ENCODE peak calls at places on chromosome 20, in four cellular contexts. W is adrenal gland, N is keratinocyte, U is colonic mucosa. J is an unnamed sample.
A peak's percentile ranks its signal among the peaks of the same experiment; 100 is the strongest.

GRCh38 chr20:19009071-19009688 is 195.6 kb downstream of the SCP2D1 start:
- DNase-seq in W (peak; percentile 20), N (no peak), U (no peak), J (no peak)

GRCh38 chr20:10665027-10665561 is 8.7 kb downstream of the JAG1 start:
- DNase-seq in W (no peak), N (no peak), U (no peak), J (peak; percentile 53)

GRCh38 chr20:53865905-53866786 is 204.2 kb downstream of the BCAS1 start:
- DNase-seq in W (peak; percentile 66), N (no peak), U (peak; percentile 68), J (peak; percentile 72)

GRCh38 chr20:699342-699741 is 23.7 kb upstream of the SCRT2 start:
- DNase-seq in W (no peak), N (no peak), U (no peak), J (no peak)

GRCh38 chr20:4956200-4956810 is 45.0 kb downstream of the SLC23A2 start:
- DNase-seq in W (peak; percentile 46), N (no peak), U (no peak), J (no peak)

GRCh38 chr20:45098096-45098773 is 2.7 kb downstream of the KCNS1 start:
- DNase-seq in W (no peak), N (no peak), U (peak; percentile 36), J (peak; percentile 46)

GRCh38 chr20:45685896-45686295 is 15.9 kb upstream of the WFDC11 start:
- DNase-seq in W (no peak), N (no peak), U (no peak), J (no peak)

GRCh38 chr20:57573893-57574292 is 13.0 kb downstream of the PCK1 start:
- DNase-seq in W (no peak), N (no peak), U (no peak), J (no peak)

GRCh38 chr20:36305602-36306556 is at the start of gene DLGAP4:
- DNase-seq in W (peak; percentile 41), N (no peak), U (no peak), J (no peak)

GRCh38 chr20:1874534-1875168 is 20.6 kb upstream of the SIRPA start:
- DNase-seq in W (no peak), N (no peak), U (peak; percentile 52), J (no peak)

GRCh38 chr20:56391596-56392281 is at the start of gene AURKA:
- DNase-seq in W (no peak), N (no peak), U (peak; percentile 25), J (no peak)

GRCh38 chr20:38043512-38044300 is 10.2 kb downstream of the RPRD1B start:
- DNase-seq in W (no peak), N (peak; percentile 73), U (no peak), J (no peak)

GRCh38 chr20:7744411-7744810 is 195.8 kb downstream of the HAO1 start:
- DNase-seq in W (no peak), N (peak; percentile 13), U (no peak), J (no peak)

DNA sequence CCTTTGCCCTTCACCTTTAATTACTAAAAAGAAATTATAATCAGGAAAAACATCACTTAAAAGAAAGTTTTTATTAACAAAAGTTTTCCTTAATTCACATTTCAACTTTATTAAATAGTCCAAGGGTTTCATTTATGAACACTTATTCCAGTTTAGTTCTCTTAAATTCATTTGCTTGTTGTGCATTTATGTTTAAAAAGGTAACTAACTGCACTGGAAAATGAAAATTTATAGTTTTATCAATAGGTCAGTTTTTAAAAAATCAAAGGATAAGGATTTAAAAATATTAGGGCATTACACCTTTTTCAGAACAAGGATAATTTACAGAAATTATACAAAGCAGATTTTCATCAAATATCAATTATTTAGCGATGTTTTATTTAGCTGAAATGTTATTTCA is 958 bp upstream of the ATP5F1E start:
- DNase-seq in W (no peak), N (no peak), U (no peak), J (no peak)
- H3K4me3 ChIP-seq in W (no peak overlapping the region), N (no peak overlapping the region), U (peak overlapping the region; percentile 82), J (no peak overlapping the region)

DNA sequence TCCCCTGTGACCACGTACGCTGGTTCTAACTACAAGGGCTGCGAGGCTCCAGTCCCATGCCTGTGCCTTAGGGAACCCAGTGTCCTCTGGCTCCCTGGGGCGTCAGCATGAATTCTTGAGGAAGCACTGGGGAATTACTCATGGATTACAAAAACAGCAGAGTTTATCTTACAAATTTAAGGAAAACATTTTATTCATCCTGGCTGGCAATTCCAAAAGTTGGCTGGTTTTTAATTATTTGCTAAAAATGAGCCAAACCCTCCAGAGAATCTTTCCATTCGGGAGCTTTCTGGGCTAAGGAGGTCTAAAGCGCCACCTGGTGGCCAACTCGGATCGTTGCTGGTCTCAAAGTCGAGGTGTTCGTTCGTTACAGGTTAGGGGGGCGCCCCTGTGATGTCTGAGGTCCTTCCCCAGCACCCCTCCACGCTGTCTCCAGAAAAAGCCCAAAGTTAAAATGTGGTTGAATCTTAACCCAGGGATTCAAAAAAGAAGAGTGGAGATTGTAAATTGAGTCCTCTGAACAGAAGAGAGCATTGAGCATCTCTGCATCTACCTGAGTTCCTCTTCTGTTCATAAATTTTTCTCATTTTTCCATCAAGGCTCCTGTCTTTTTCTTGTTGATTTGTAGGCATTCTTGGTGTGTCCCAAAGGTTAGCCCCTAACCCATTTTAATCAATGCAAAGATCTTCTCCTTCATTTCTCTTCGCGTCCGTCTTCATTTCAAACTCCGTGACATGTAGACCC is 99.4 kb downstream of the BFSP1 start:
- DNase-seq in W (peak; percentile 80), N (no peak), U (peak; percentile 39), J (peak; percentile 44)
- H3K27ac ChIP-seq in W (no peak overlapping the region), N (no peak overlapping the region), U (no peak overlapping the region), J (no peak overlapping the region)

GRCh38 chr20:52103911-52104545 is 87.6 kb downstream of the ZFP64 start:
- DNase-seq in W (no peak), N (no peak), U (no peak), J (no peak)

GRCh38 chr20:52104546-52105044 is 87.0 kb downstream of the ZFP64 start:
- DNase-seq in W (no peak), N (no peak), U (no peak), J (no peak)

GRCh38 chr20:52103469-52103910 is 88.1 kb downstream of the ZFP64 start:
- DNase-seq in W (no peak), N (peak; percentile 77), U (no peak), J (no peak)

GRCh38 chr20:52105573-52106422 is 85.8 kb downstream of the ZFP64 start:
- DNase-seq in W (no peak), N (peak; percentile 76), U (no peak), J (no peak)

GRCh38 chr20:52105045-52105572 is 86.5 kb downstream of the ZFP64 start:
- DNase-seq in W (no peak), N (no peak), U (no peak), J (peak; percentile 20)
- H3K4me3 ChIP-seq in W (no peak overlapping the region), N (peak overlapping the region; percentile 61), U (peak overlapping the region; percentile 28), J (no peak overlapping the region)

GRCh38 chr20:39706089-39706721 is 744.1 kb downstream of the DHX35 start:
- DNase-seq in W (no peak), N (no peak), U (no peak), J (peak; percentile 17)
- H3K27ac ChIP-seq in W (no peak overlapping the region), N (no peak overlapping the region), U (no peak overlapping the region), J (no peak overlapping the region)

DNA sequence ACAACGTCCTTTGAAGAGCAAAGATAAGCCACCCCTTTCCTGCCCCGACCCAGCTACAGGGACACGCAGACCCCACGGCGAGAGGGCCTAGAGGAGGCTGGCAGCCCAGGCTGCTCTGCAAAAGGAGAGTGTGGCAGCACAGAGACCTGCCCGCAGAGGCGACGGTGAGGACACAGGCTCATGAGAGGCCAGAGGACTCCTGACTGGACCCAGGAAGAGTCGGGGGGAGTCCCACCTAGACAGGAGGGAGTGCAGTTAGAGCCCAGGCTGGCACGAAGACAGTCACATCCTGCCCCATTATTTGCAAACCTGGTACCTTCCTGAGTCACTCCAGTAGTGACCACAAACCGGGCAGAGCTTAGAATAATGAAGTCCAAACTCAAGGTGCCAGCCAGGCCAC is 227.7 kb upstream of the CDH4 start:
- DNase-seq in W (no peak), N (no peak), U (no peak), J (no peak)
- H3K4me3 ChIP-seq in W (no peak overlapping the region), N (no peak overlapping the region), U (no peak overlapping the region), J (no peak overlapping the region)

GRCh38 chr20:63536241-63536977 is 767 bp downstream of the PTK6 start:
- DNase-seq in W (peak; percentile 65), N (no peak), U (peak; percentile 49), J (peak; percentile 71)
- H3K27ac ChIP-seq in W (no peak overlapping the region), N (peak overlapping the region; percentile 51), U (peak overlapping the region; percentile 98), J (peak overlapping the region; percentile 62)